ENCODE peak calls at places on chromosome 7, in six cellular contexts. Q is cardiac muscle cell; L is SJSA1; H is lower lobe of right lung; N is CD4-positive, alpha-beta T cell; J is CD8-positive, alpha-beta memory T cell. X is an unnamed sample. For H3K9me3, the result is how much of the 10 kb centered on the place peaks cover.

GRCh38 chr7:24587853-24588252 is 14.6 kb downstream of the PALS2 start:
- DNase-seq in Q (no peak), L (no peak), H (no peak), N (peak), J (peak), X (peak)

GRCh38 chr7:24728503-24729364 is 28.5 kb downstream of the GSDME start:
- DNase-seq in Q (peak), L (no peak), H (no peak), N (no peak), J (no peak), X (peak)

GRCh38 chr7:41755100-41755499 is 52.2 kb upstream of the INHBA start:
- DNase-seq in Q (no peak), L (no peak), H (no peak), N (no peak), J (no peak), X (no peak)

GRCh38 chr7:80453699-80454340 is 58.0 kb downstream of the GNAT3 start:
- DNase-seq in Q (peak), L (no peak), H (no peak), N (no peak), J (no peak), X (peak)

GRCh38 chr7:121394709-121395140 is 1.4 kb downstream of the FAM3C start:
- DNase-seq in Q (peak), L (no peak), H (no peak), N (no peak), J (no peak), X (no peak)

GRCh38 chr7:51346136-51346535 is 29.5 kb upstream of the COBL start:
- DNase-seq in Q (no peak), L (no peak), H (no peak), N (no peak), J (no peak), X (no peak)

GRCh38 chr7:76292206-76292573 is 10.3 kb upstream of the HSPB1 start:
- DNase-seq in Q (no peak), L (no peak), H (no peak), N (no peak), J (no peak), X (no peak)

GRCh38 chr7:47336178-47337020 is 245.5 kb downstream of the TNS3 start:
- DNase-seq in Q (peak), L (peak), H (no peak), N (no peak), J (no peak), X (no peak)

GRCh38 chr7:151173386-151174245 is 6.1 kb upstream of the GBX1 start:
- DNase-seq in Q (no peak), L (no peak), H (no peak), N (no peak), J (no peak), X (no peak)

GRCh38 chr7:143318661-143319060 is 2.8 kb downstream of the CLCN1 start:
- DNase-seq in Q (peak), L (no peak), H (no peak), N (no peak), J (no peak), X (no peak)

GRCh38 chr7:28316489-28316888 is 95.8 kb upstream of the CREB5 start:
- DNase-seq in Q (peak), L (no peak), H (no peak), N (no peak), J (no peak), X (peak)

GRCh38 chr7:37956791-37957190 is 36.4 kb downstream of the EPDR1 start:
- DNase-seq in Q (peak), L (no peak), H (no peak), N (no peak), J (no peak), X (no peak)

GRCh38 chr7:130020434-130020833 is 30.7 kb downstream of the ZC3HC1 start:
- DNase-seq in Q (no peak), L (no peak), H (no peak), N (no peak), J (no peak), X (no peak)

GRCh38 chr7:26965724-26966123 is 101.3 kb upstream of the SKAP2 start:
- DNase-seq in Q (no peak), L (no peak), H (no peak), N (no peak), J (no peak), X (no peak)

GRCh38 chr7:27661776-27662489 is 750 bp downstream of the HIBADH start:
- DNase-seq in Q (peak), L (no peak), H (peak), N (peak), J (no peak), X (peak)

GRCh38 chr7:105488219-105488571 is 33.9 kb downstream of the PUS7 start:
- DNase-seq in Q (no peak), L (no peak), H (no peak), N (no peak), J (no peak), X (no peak)

GRCh38 chr7:129308047-129308446 is 83.2 kb downstream of the AHCYL2 start:
- DNase-seq in Q (peak), L (no peak), H (no peak), N (no peak), J (no peak), X (no peak)

GRCh38 chr7:132410385-132410784 is 165.9 kb downstream of the PLXNA4 start:
- DNase-seq in Q (peak), L (no peak), H (no peak), N (no peak), J (no peak), X (no peak)

GRCh38 chr7:55133630-55134392 is 115.0 kb downstream of the EGFR start:
- DNase-seq in Q (peak), L (peak), H (no peak), N (no peak), J (no peak), X (no peak)

GRCh38 chr7:68269410-68269809 is 1272.8 kb downstream of the TYW1 start:
- DNase-seq in Q (peak), L (no peak), H (no peak), N (no peak), J (no peak), X (no peak)

GRCh38 chr7:117567781-117568180 is 88.0 kb downstream of the CFTR start:
- DNase-seq in Q (peak), L (no peak), H (no peak), N (no peak), J (no peak), X (no peak)

GRCh38 chr7:78171398-78171797 is 372.8 kb downstream of the PHTF2 start:
- DNase-seq in Q (no peak), L (no peak), H (no peak), N (no peak), J (no peak), X (no peak)

GRCh38 chr7:155222578-155222977 is 75.1 kb upstream of the INSIG1 start:
- DNase-seq in Q (no peak), L (no peak), H (no peak), N (no peak), J (no peak), X (no peak)

GRCh38 chr7:130149575-130150139 is 55.5 kb downstream of the TMEM209 start:
- DNase-seq in Q (no peak), L (no peak), H (no peak), N (no peak), J (no peak), X (no peak)

GRCh38 chr7:27107391-27107900 is 5.0 kb upstream of the HOXA2 start:
- DNase-seq in Q (no peak), L (peak), H (no peak), N (no peak), J (no peak), X (no peak)

DNA sequence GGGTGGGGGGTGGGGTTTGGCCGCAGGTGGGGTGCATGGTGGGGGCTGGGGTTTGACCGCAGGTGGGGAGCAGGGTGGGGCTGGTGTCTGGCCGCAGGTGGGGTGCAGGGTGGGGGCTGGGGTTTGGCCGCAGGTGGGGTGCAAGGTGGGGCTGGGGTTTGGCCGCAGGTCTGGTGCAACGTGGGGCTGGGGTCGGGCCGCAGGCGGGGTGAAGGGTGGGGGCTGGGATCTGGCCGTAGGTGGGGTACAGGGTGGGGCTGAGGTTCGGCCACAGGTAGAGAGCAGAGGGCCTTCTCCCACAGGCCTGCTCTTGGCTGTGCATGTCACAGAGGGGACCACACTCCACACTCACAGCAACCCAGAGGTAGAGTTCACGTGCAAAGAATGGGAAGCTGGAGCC is 586.6 kb downstream of the PTPRN2 start:
- DNase-seq in Q (no peak), L (no peak), H (no peak), N (no peak), J (no peak), X (no peak)
- H3K9me3 ChIP-seq in Q (under half), L (under half), H (under half), N (under half), J (under half), X (under half)

GRCh38 chr7:115101199-115101598 is 179.3 kb downstream of the MDFIC start:
- DNase-seq in Q (no peak), L (no peak), H (no peak), N (no peak), J (no peak), X (no peak)
- H3K9me3 ChIP-seq in Q (under half), L (under half), H (under half), N (under half), J (under half), X (under half)

DNA sequence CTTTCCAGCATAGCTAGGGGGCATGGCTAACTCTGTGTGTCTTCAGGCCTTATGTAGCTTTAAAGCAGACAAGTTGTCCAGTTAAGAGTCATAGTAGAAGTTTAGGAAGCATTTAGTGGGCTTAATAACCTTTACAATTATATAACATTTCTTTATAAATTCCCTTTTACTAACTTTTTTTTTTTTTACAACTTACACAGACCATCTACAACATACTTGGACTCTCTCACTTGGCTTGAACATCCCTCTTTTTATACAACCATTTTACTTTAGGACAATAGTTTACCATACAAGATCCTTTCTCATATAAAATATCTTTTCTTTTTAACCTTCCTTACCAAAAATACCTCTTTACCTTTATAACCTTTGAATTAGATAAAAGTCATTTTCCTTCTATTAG is 26.3 kb downstream of the SP4 start:
- DNase-seq in Q (no peak), L (no peak), H (no peak), N (no peak), J (no peak), X (no peak)
- H3K9me3 ChIP-seq in Q (under half), L (under half), H (under half), N (under half), J (under half), X (under half)

DNA sequence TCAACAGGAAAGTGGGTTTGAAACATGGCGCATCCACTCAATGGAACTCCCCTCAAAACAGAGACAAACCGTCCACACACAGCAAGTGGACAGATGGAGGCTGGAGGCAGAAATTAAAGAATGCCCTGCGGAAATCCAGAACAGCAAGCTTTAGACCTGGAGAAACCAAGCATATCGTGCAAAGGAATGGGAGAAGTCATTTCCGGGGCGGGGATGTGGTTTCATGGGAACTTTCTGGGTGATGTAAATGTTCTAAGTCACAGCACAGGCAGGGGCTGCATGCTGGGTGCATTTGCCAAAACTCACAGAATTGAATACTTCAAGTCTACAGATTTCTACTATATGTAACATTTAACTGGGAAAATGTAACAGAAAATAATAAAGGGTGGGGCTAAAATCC is 213.0 kb downstream of the PTPRN2 start:
- DNase-seq in Q (peak), L (peak), H (no peak), N (no peak), J (no peak), X (no peak)
- H3K9me3 ChIP-seq in Q (under half), L (under half), H (under half), N (under half), J (under half), X (under half)

GRCh38 chr7:45088821-45089313 is at the start of gene NACAD:
- DNase-seq in Q (peak), L (no peak), H (no peak), N (no peak), J (peak), X (no peak)

GRCh38 chr7:45088146-45088701 is 545 bp downstream of the NACAD start:
- DNase-seq in Q (no peak), L (no peak), H (no peak), N (no peak), J (no peak), X (no peak)

GRCh38 chr7:45092100-45092930 is 3.5 kb upstream of the NACAD start:
- DNase-seq in Q (no peak), L (no peak), H (no peak), N (no peak), J (no peak), X (no peak)

GRCh38 chr7:45089314-45089891 is 634 bp upstream of the NACAD start:
- DNase-seq in Q (peak), L (peak), H (no peak), N (peak), J (peak), X (peak)

DNA sequence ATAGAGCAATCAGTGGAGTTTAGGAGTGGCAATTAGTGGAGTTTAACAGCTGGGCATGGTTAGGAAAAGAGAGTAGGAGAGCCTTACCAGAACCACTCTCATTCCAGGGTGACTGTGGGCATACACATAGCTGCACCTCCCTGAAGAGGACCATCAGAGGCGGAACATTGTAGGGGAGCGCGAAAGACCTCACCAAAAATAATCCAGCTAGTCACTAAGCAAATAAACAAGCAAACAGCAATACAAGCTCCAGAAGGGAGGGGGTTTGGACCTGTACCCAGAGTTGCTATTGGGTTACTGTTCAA is 4.1 kb upstream of the NACAD start:
- DNase-seq in Q (no peak), L (no peak), H (no peak), N (no peak), J (no peak), X (no peak)
- H3K9me3 ChIP-seq in Q (under half), L (under half), H (under half), N (under half), J (under half), X (under half)

GRCh38 chr7:64373017-64373416 is 59.3 kb downstream of the ZNF736 start:
- DNase-seq in Q (no peak), L (no peak), H (no peak), N (no peak), J (no peak), X (no peak)

DNA sequence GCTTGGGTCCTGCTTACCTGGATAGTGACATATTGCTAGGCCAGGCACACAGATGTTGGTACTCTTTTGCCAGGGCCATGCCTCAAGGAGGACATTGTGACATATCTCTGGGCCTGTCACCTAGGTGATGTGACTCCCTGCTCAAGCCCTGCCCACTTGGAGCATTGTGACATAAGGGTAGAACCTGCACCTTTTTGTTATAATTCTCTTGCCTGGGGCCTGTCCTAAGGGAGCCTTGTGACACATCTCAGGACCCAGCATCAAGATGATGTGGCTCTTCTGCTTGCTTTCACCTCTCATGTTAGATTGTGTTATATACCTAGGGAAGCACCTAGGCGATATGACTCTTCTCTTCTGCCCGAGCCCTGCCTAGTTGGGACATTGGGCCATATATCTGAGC is 57.4 kb downstream of the ZNF736 start:
- DNase-seq in Q (no peak), L (no peak), H (no peak), N (no peak), J (no peak), X (no peak)
- H3K9me3 ChIP-seq in Q (under half), L (under half), H (under half), N (half or more), J (under half), X (under half)

GRCh38 chr7:87331687-87332256 is 13.7 kb upstream of the CROT start:
- DNase-seq in Q (no peak), L (no peak), H (no peak), N (no peak), J (no peak), X (no peak)
- H3K9me3 ChIP-seq in Q (under half), L (under half), H (under half), N (under half), J (under half), X (under half)

GRCh38 chr7:157603005-157603404 is 266.2 kb downstream of the DNAJB6 start:
- DNase-seq in Q (no peak), L (no peak), H (peak), N (no peak), J (no peak), X (no peak)

GRCh38 chr7:157604661-157605381 is 268.0 kb downstream of the DNAJB6 start:
- DNase-seq in Q (no peak), L (no peak), H (no peak), N (no peak), J (no peak), X (no peak)

GRCh38 chr7:157602156-157602555 is 265.4 kb downstream of the DNAJB6 start:
- DNase-seq in Q (no peak), L (no peak), H (peak), N (no peak), J (no peak), X (no peak)

GRCh38 chr7:157602581-157602980 is 265.8 kb downstream of the DNAJB6 start:
- DNase-seq in Q (no peak), L (no peak), H (no peak), N (no peak), J (no peak), X (no peak)

DNA sequence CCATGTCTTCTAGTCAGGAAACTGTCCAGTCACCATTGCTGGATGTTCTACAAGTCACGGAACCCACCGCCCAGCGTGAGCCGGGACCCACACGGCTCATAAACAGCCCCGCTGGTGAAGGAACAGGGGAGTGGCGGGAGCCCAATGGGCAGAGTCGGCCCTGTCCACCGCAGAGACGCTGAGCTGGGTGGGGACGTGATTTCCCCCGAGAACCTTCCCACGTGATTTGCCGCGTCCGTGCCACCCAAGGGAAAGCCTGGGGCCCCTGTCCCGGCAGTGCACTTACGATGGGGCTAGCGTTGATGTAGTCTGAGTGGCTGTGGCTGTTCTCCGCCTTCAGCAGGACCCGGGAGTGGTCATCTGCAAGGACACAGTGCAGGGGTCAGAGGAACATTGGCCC is 266.9 kb downstream of the DNAJB6 start:
- DNase-seq in Q (no peak), L (no peak), H (no peak), N (no peak), J (no peak), X (no peak)
- H3K9me3 ChIP-seq in Q (under half), L (under half), H (under half), N (under half), J (under half), X (under half)